ENCODE peak calls at places on chromosomes 4 and X, in five cellular contexts. T is CD8-positive, alpha-beta memory T cell; O is SK-N-MC; K is mesenchymal stem cell; C is cardiac fibroblast. L is an unnamed sample.

GRCh38 chr4:128294464-128294863 is 6.9 kb upstream of the PGRMC2 start:
- DNase-seq in O (no peak), C (no peak), K (no peak), T (no peak), L (no peak)

GRCh38 chrX:10240918-10241317 is 84.1 kb downstream of the CLCN4 start:
- DNase-seq in O (no peak), C (peak; percentile 86), T (no peak), K (peak; percentile 39), L (no peak)

GRCh38 chr4:22522206-22522605 is 6.3 kb upstream of the ADGRA3 start:
- DNase-seq in O (no peak), C (no peak), T (no peak), K (no peak), L (no peak)

GRCh38 chr4:143762511-143762910 is 62.0 kb upstream of the FREM3 start:
- DNase-seq in O (no peak), C (no peak), T (no peak), K (no peak), L (no peak)

GRCh38 chr4:183424109-183424751 is 20.2 kb upstream of the CDKN2AIP start:
- DNase-seq in T (no peak), O (no peak), K (no peak), C (no peak), L (no peak)

GRCh38 chr4:125317526-125317880 is 2.7 kb downstream of the FAT4 start:
- DNase-seq in T (no peak), C (peak; percentile 67), O (no peak), K (peak; percentile 63), L (peak; percentile 69)

GRCh38 chr4:304987-305680 is at the start of gene ZNF732:
- DNase-seq in T (no peak), K (peak; percentile 85), O (no peak), C (peak; percentile 81), L (no peak)

GRCh38 chrX:30144971-30145731 is 70.2 kb upstream of the MAGEB2 start:
- DNase-seq in K (no peak), O (no peak), C (no peak), T (no peak), L (no peak)

DNA sequence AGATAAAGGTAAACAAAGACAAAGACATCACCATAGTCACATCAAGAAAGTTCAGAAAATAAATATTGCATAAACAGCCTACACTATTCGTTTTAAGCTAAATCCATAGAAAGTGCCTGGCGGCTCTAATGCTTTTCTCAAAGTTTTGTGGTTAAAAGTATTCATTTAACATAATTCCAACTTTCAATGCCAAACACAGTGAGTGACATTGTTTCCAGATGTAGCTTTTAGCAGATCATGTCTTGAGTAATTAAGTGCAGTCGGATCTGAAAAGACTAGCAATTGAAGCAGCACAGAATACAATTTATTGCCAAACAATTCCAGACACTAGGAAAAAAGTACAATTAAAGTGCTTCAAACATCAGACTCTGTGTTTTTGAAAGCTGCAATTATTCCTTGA is 287.1 kb upstream of the ADGRL3 start:
- DNase-seq in K (peak; percentile 34), O (peak; percentile 45), T (no peak), C (no peak), L (no peak)
- H3K4me3 ChIP-seq in K (no peak overlapping the region), O (no peak overlapping the region), T (no peak overlapping the region), C (no peak overlapping the region), L (no peak overlapping the region)

GRCh38 chr4:83219991-83220360 is 64.6 kb downstream of the COQ2 start:
- DNase-seq in C (no peak), K (no peak), O (no peak), T (no peak), L (no peak)

GRCh38 chr4:83219344-83219990 is 65.1 kb downstream of the COQ2 start:
- DNase-seq in O (no peak), T (no peak), C (no peak), K (no peak), L (no peak)

GRCh38 chr4:83214079-83214478 is 70.5 kb downstream of the COQ2 start:
- DNase-seq in O (no peak), T (no peak), C (no peak), K (no peak), L (no peak)

GRCh38 chr4:83216856-83217683 is 67.5 kb downstream of the COQ2 start:
- DNase-seq in C (no peak), O (no peak), T (no peak), K (no peak), L (no peak)

DNA sequence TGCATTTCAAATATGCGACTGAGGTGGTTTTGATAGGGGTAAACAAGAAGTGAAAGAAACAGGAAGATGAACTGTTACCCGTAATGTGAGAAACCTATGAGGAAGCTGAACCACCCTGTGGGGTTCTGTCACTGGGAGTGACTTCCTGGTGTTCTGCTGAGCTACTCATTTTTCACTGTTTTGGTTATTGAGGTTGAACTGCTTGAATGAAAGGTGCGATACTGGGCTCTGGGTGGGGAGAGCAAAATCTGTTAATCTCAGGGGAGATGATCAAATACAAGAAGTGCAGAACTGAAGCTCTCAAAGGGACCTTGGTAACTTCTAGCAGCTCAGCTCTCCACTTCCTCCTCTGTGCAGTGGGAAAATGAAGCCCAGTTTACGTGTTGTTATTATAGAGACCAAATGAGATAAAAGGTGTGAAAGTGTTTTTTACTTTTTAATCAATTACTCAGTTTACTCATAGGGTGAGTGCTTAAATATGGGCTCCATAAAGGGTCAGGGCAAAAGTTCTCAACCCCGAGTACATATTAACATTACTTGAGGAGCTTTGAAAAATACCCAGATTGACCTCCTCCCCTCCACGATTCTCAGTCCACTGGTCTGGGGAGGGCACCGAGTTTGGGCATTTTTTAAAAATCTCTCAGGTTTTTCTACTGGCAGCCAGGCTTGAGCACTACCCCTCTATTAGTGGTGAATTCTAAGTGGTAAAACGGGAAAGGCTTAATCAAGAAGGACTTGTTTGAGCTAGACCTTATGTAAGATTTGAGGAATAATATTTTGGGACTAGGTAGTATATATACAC is 66.7 kb downstream of the COQ2 start:
- DNase-seq in C (no peak), K (no peak), O (peak; percentile 14), T (peak; percentile 55), L (no peak)
- H3K4me3 ChIP-seq in C (no peak overlapping the region), K (no peak overlapping the region), O (no peak overlapping the region), T (peak overlapping the region; percentile 36), L (no peak overlapping the region)

GRCh38 chr4:123547818-123548200 is 151.2 kb downstream of the SPRY1 start:
- DNase-seq in K (no peak), O (no peak), T (no peak), C (no peak), L (no peak)
- H3K4me3 ChIP-seq in K (no peak overlapping the region), O (no peak overlapping the region), T (no peak overlapping the region), C (no peak overlapping the region), L (no peak overlapping the region)

GRCh38 chrX:71638409-71638808 is 20.1 kb upstream of the CXCR3 start:
- DNase-seq in K (no peak), O (no peak), T (no peak), C (no peak), L (no peak)
- H3K4me3 ChIP-seq in K (peak overlapping the region; percentile 34), O (no peak overlapping the region), T (peak overlapping the region; percentile 28), C (no peak overlapping the region), L (no peak overlapping the region)

DNA sequence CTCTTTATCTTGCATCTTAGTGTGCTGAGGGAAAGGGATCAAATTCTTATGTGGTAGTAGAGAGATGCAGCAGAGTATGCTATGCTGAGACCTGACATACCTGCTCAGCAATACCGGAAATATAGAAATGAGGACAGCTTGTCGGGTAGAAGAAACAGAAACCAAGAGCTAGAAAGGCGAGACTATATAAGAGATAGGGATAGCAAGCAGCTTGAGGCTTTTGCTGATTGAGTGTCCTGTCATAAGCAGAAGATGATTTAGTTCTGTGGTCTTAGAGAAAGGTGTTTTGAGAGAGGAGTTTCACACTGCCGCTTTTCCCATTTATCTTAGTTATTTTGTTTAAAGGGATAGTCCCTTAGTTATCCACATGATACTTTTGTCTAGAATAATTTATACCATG is 31.7 kb downstream of the USP9X start:
- DNase-seq in O (no peak), C (no peak), T (no peak), K (no peak), L (peak; percentile 25)
- H3K4me3 ChIP-seq in O (no peak overlapping the region), C (no peak overlapping the region), T (no peak overlapping the region), K (peak overlapping the region; percentile 48), L (peak overlapping the region; percentile 14)

GRCh38 chrX:50071507-50071906 is 129.3 kb downstream of the AKAP4 start:
- DNase-seq in K (no peak), T (no peak), O (no peak), C (no peak), L (no peak)

GRCh38 chrX:50072110-50072509 is 128.7 kb downstream of the AKAP4 start:
- DNase-seq in O (no peak), C (no peak), T (no peak), K (no peak), L (no peak)

GRCh38 chrX:50068893-50069292 is 131.9 kb downstream of the AKAP4 start:
- DNase-seq in T (no peak), C (no peak), K (no peak), O (no peak), L (no peak)

GRCh38 chrX:50075630-50076349 is 125.0 kb downstream of the AKAP4 start:
- DNase-seq in C (no peak), T (no peak), O (no peak), K (no peak), L (no peak)

GRCh38 chrX:50073601-50074000 is 127.2 kb downstream of the AKAP4 start:
- DNase-seq in T (no peak), O (no peak), C (no peak), K (no peak), L (no peak)
- H3K4me3 ChIP-seq in T (no peak overlapping the region), O (no peak overlapping the region), C (no peak overlapping the region), K (no peak overlapping the region), L (no peak overlapping the region)

DNA sequence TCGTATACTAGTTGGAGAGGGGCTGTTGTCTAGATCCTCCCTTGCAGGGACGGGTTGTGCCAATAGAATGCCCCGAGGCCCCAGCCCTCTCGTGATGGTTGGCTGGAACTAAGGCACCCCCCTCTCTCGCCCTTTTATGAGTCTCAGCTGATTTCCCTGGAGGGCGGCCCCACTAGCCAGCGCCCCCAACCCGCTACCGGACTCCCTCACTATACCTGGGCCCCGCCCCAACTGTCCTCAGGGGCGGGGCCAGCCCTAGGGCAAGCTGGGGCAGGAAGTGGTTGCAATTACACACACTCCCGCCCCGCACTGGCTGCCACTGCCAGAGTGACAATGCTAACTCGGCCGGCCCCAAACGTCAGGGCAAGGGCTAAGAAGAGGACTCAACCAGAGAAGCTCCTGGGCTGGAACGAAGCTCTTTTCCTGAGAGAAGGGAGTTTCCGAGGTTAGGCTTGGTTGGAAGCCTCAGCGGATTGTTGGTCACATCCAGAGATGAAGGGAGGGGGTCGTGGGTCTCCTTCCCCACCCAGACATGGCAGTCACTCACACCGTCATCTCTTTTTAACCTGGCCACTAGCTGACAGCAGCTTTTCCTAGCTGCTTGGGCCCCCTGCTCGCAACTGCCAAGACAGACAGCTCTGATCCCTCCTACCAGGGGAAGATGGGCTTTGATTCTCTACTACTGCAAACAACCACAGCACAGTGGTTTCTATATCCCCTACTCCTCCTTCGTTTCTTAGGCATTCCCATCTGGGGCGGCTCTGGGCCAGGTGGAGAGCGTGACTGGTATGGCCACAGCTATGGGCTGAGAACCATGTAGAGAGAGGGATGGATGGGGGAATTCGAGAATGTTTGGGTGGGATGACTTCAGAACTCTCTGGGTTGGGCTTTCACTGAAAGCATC is 21.0 kb upstream of the BCORL1 start:
- DNase-seq in T (peak; percentile 62), O (no peak), C (no peak), K (peak; percentile 35), L (no peak)
- H3K4me3 ChIP-seq in T (peak overlapping the region; percentile 51), O (no peak overlapping the region), C (no peak overlapping the region), K (no peak overlapping the region), L (no peak overlapping the region)

GRCh38 chr4:113756005-113756410 is 5.5 kb downstream of the CAMK2D start:
- DNase-seq in C (peak; percentile 84), O (no peak), K (peak; percentile 54), T (no peak), L (peak; percentile 95)
- H3K4me3 ChIP-seq in C (no peak overlapping the region), O (no peak overlapping the region), K (peak overlapping the region; percentile 90), T (no peak overlapping the region), L (no peak overlapping the region)

L was measured in A673.